ENCODE peak calls at places on chromosome 1, in eight cellular contexts. One of them, this sample, is unnamed.
A peak's percentile ranks its signal among the peaks of the same experiment; 100 is the strongest.

GRCh38 chr1:183872406-183872805 is 67.5 kb downstream of the RGL1 start:
- DNase-seq in suprapubic skin: no peak
- DNase-seq in transverse colon: no peak
- DNase-seq in thyroid gland: no peak
- DNase-seq in adrenal gland: no peak
- DNase-seq in upper lobe of left lung: no peak
- DNase-seq in lower leg skin: no peak
- DNase-seq in body of pancreas: no peak
- DNase-seq in this sample: no peak

GRCh38 chr1:81377406-81377805 is 423.3 kb upstream of the ADGRL2 start:
- DNase-seq in adrenal gland: no peak
- DNase-seq in lower leg skin: no peak
- DNase-seq in suprapubic skin: no peak
- DNase-seq in thyroid gland: no peak
- DNase-seq in transverse colon: no peak
- DNase-seq in upper lobe of left lung: no peak
- DNase-seq in body of pancreas: no peak
- DNase-seq in this sample: no peak

GRCh38 chr1:217348960-217349664 is 281.8 kb downstream of the GPATCH2 start:
- DNase-seq in lower leg skin: no peak
- DNase-seq in suprapubic skin: no peak
- DNase-seq in upper lobe of left lung: no peak
- DNase-seq in thyroid gland: no peak
- DNase-seq in body of pancreas: no peak
- DNase-seq in transverse colon: no peak
- DNase-seq in adrenal gland: no peak
- DNase-seq in this sample: no peak

GRCh38 chr1:88228153-88228552 is 455.9 kb upstream of the PKN2 start:
- DNase-seq in suprapubic skin: no peak
- DNase-seq in adrenal gland: no peak
- DNase-seq in body of pancreas: no peak
- DNase-seq in transverse colon: no peak
- DNase-seq in thyroid gland: no peak
- DNase-seq in lower leg skin: no peak
- DNase-seq in upper lobe of left lung: no peak
- DNase-seq in this sample: no peak

GRCh38 chr1:151968058-151968457 is 25.6 kb downstream of the S100A10 start:
- DNase-seq in upper lobe of left lung: peak; percentile 50
- DNase-seq in transverse colon: peak; percentile 55
- DNase-seq in thyroid gland: no peak
- DNase-seq in body of pancreas: peak; percentile 53
- DNase-seq in suprapubic skin: peak; percentile 58
- DNase-seq in lower leg skin: no peak
- DNase-seq in adrenal gland: peak; percentile 42
- DNase-seq in this sample: peak; percentile 63

GRCh38 chr1:33455537-33456301 is 16.7 kb upstream of the ZSCAN20 start:
- DNase-seq in suprapubic skin: no peak
- DNase-seq in thyroid gland: peak; percentile 69
- DNase-seq in transverse colon: no peak
- DNase-seq in body of pancreas: peak; percentile 66
- DNase-seq in lower leg skin: no peak
- DNase-seq in adrenal gland: peak; percentile 67
- DNase-seq in upper lobe of left lung: peak; percentile 54
- DNase-seq in this sample: peak; percentile 49

GRCh38 chr1:47694011-47694890 is 256.4 kb downstream of the FOXD2 start:
- DNase-seq in adrenal gland: no peak
- DNase-seq in upper lobe of left lung: peak; percentile 15
- DNase-seq in body of pancreas: no peak
- DNase-seq in thyroid gland: no peak
- DNase-seq in lower leg skin: no peak
- DNase-seq in suprapubic skin: peak; percentile 22
- DNase-seq in transverse colon: no peak
- DNase-seq in this sample: no peak

GRCh38 chr1:241821363-241821762 is 26.6 kb upstream of the EXO1 start:
- DNase-seq in adrenal gland: no peak
- DNase-seq in body of pancreas: no peak
- DNase-seq in suprapubic skin: no peak
- DNase-seq in lower leg skin: no peak
- DNase-seq in transverse colon: no peak
- DNase-seq in upper lobe of left lung: no peak
- DNase-seq in thyroid gland: no peak
- DNase-seq in this sample: no peak

GRCh38 chr1:74953622-74954021 is 180.6 kb upstream of the LHX8 start:
- DNase-seq in adrenal gland: no peak
- DNase-seq in upper lobe of left lung: no peak
- DNase-seq in suprapubic skin: no peak
- DNase-seq in thyroid gland: no peak
- DNase-seq in lower leg skin: no peak
- DNase-seq in body of pancreas: no peak
- DNase-seq in transverse colon: no peak
- DNase-seq in this sample: no peak

GRCh38 chr1:1061682-1062363 is 12.3 kb downstream of the RNF223 start:
- DNase-seq in upper lobe of left lung: no peak
- DNase-seq in lower leg skin: no peak
- DNase-seq in adrenal gland: no peak
- DNase-seq in transverse colon: no peak
- DNase-seq in thyroid gland: no peak
- DNase-seq in suprapubic skin: no peak
- DNase-seq in body of pancreas: no peak
- DNase-seq in this sample: no peak

GRCh38 chr1:211332839-211333238 is 6.2 kb downstream of the TRAF5 start:
- DNase-seq in suprapubic skin: no peak
- DNase-seq in upper lobe of left lung: no peak
- DNase-seq in thyroid gland: no peak
- DNase-seq in body of pancreas: no peak
- DNase-seq in adrenal gland: no peak
- DNase-seq in lower leg skin: no peak
- DNase-seq in transverse colon: no peak
- DNase-seq in this sample: no peak
- TF ChIP-seq POLR2A in suprapubic skin: no peak
- TF ChIP-seq POLR2A in upper lobe of left lung: no peak
- TF ChIP-seq POLR2A in thyroid gland: no peak
- TF ChIP-seq POLR2A in body of pancreas: no peak
- TF ChIP-seq POLR2A in adrenal gland: no peak
- TF ChIP-seq POLR2A in lower leg skin: no peak
- TF ChIP-seq POLR2A in transverse colon: no peak
- TF ChIP-seq POLR2A in this sample: no peak

GRCh38 chr1:83756984-83757717 is 241.8 kb downstream of the TTLL7 start:
- DNase-seq in suprapubic skin: no peak
- DNase-seq in adrenal gland: no peak
- DNase-seq in transverse colon: no peak
- DNase-seq in body of pancreas: no peak
- DNase-seq in lower leg skin: no peak
- DNase-seq in thyroid gland: no peak
- DNase-seq in upper lobe of left lung: no peak
- DNase-seq in this sample: no peak
- TF ChIP-seq POLR2A in suprapubic skin: no peak
- TF ChIP-seq POLR2A in adrenal gland: no peak
- TF ChIP-seq POLR2A in transverse colon: no peak
- TF ChIP-seq POLR2A in body of pancreas: no peak
- TF ChIP-seq POLR2A in lower leg skin: no peak
- TF ChIP-seq POLR2A in thyroid gland: no peak
- TF ChIP-seq POLR2A in upper lobe of left lung: no peak
- TF ChIP-seq POLR2A in this sample: no peak

DNA sequence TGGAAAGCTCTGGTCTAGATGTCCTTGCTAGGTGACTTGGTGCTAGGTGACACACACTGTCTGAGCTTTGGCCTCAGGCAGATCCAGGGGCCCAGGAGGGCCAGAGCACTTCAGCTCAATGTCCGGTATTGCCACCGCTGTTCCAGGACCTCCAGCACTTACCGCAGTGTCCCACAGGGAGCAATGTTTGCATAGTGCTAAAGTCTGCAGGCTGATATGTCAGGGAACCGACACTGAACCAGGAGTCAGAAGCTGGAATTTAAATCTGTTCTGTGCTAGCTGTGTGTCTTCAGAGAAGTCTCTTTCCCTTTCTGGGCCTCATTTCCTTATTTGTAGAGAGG is 19.3 kb downstream of the DHCR24 start:
- DNase-seq in body of pancreas: no peak
- DNase-seq in transverse colon: no peak
- DNase-seq in adrenal gland: peak; percentile 22
- DNase-seq in lower leg skin: no peak
- DNase-seq in suprapubic skin: no peak
- DNase-seq in thyroid gland: no peak
- DNase-seq in upper lobe of left lung: peak; percentile 19
- DNase-seq in this sample: no peak
- TF ChIP-seq POLR2A in body of pancreas: no peak
- TF ChIP-seq POLR2A in transverse colon: no peak
- TF ChIP-seq POLR2A in adrenal gland: no peak
- TF ChIP-seq POLR2A in lower leg skin: no peak
- TF ChIP-seq POLR2A in suprapubic skin: no peak
- TF ChIP-seq POLR2A in thyroid gland: no peak
- TF ChIP-seq POLR2A in upper lobe of left lung: no peak
- TF ChIP-seq POLR2A in this sample: no peak

DNA sequence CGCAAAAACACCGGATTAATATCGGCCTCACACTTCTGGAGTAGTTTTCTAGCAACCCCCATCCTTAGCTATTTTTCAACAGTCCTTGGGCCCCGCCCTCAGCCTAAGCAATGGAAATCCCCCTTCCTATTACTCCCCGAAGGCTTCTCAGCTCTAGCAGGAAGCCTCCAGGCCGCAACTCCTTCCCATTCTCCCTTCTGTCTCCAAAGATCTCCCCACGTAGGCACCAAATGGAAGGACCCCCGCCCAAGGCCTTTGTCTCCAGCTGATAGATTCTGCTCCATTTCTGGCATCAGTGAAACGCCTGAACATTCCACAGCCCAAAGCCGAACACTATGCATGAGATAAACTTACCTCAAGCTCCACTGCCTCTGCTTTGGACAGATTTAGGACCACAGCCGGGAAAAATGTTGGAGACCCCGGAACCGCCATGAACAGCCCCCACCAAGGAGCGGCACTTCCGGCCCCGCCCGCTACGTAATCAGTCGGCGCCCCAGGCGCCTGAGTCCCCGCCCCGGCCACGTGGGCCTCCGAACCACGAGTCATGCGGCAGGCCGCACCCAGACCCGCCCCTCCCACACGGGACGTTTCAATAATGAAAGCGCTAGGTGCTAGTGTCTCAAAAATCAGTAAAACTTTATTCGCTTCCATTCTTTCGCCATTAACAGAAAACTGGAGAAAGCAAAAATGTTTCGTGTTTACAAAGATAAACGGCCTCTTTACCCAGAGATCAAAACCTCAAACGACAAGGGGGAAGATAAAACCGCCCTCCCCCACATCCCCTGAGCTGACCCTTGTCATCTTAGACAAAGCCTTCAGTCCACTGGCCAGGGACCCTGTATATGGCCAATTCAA is at the start of gene NRAS:
- DNase-seq in transverse colon: peak; percentile 97
- DNase-seq in upper lobe of left lung: peak; percentile 95
- DNase-seq in lower leg skin: peak; percentile 92
- DNase-seq in suprapubic skin: peak; percentile 97
- DNase-seq in adrenal gland: peak; percentile 92
- DNase-seq in body of pancreas: peak; percentile 94
- DNase-seq in thyroid gland: peak; percentile 94
- DNase-seq in this sample: peak; percentile 95
- TF ChIP-seq POLR2A in transverse colon: peak; percentile 84
- TF ChIP-seq POLR2A in upper lobe of left lung: peak; percentile 37
- TF ChIP-seq POLR2A in lower leg skin: no peak
- TF ChIP-seq POLR2A in suprapubic skin: peak; percentile 63
- TF ChIP-seq POLR2A in adrenal gland: no peak
- TF ChIP-seq POLR2A in body of pancreas: peak; percentile 83
- TF ChIP-seq POLR2A in thyroid gland: no peak
- TF ChIP-seq POLR2A in this sample: peak; percentile 83

GRCh38 chr1:68375919-68376318 is 73.8 kb downstream of the RPE65 start:
- DNase-seq in suprapubic skin: no peak
- DNase-seq in body of pancreas: no peak
- DNase-seq in transverse colon: no peak
- DNase-seq in lower leg skin: no peak
- DNase-seq in adrenal gland: peak; percentile 77
- DNase-seq in thyroid gland: no peak
- DNase-seq in upper lobe of left lung: no peak
- DNase-seq in this sample: no peak
- TF ChIP-seq POLR2A in suprapubic skin: no peak
- TF ChIP-seq POLR2A in body of pancreas: no peak
- TF ChIP-seq POLR2A in transverse colon: no peak
- TF ChIP-seq POLR2A in lower leg skin: no peak
- TF ChIP-seq POLR2A in adrenal gland: no peak
- TF ChIP-seq POLR2A in thyroid gland: no peak
- TF ChIP-seq POLR2A in upper lobe of left lung: no peak
- TF ChIP-seq POLR2A in this sample: no peak

GRCh38 chr1:162560303-162561036 is 1.1 kb upstream of the UAP1 start:
- DNase-seq in thyroid gland: no peak
- DNase-seq in upper lobe of left lung: peak; percentile 29
- DNase-seq in lower leg skin: no peak
- DNase-seq in adrenal gland: no peak
- DNase-seq in suprapubic skin: no peak
- DNase-seq in transverse colon: no peak
- DNase-seq in body of pancreas: no peak
- DNase-seq in this sample: peak; percentile 51

GRCh38 chr1:162564762-162565218 is 3.3 kb downstream of the UAP1 start:
- DNase-seq in transverse colon: no peak
- DNase-seq in lower leg skin: no peak
- DNase-seq in body of pancreas: no peak
- DNase-seq in adrenal gland: no peak
- DNase-seq in thyroid gland: no peak
- DNase-seq in upper lobe of left lung: no peak
- DNase-seq in suprapubic skin: no peak
- DNase-seq in this sample: peak; percentile 34

GRCh38 chr1:162561037-162561615 is 396 bp upstream of the UAP1 start:
- DNase-seq in body of pancreas: peak; percentile 99
- DNase-seq in upper lobe of left lung: peak; percentile 99
- DNase-seq in thyroid gland: peak; percentile 99
- DNase-seq in adrenal gland: peak; percentile 99
- DNase-seq in transverse colon: peak; percentile 100
- DNase-seq in suprapubic skin: peak; percentile 99
- DNase-seq in lower leg skin: peak; percentile 98
- DNase-seq in this sample: peak; percentile 96

GRCh38 chr1:162561616-162562451 is at the start of gene UAP1:
- DNase-seq in body of pancreas: peak; percentile 26
- DNase-seq in thyroid gland: no peak
- DNase-seq in transverse colon: no peak
- DNase-seq in lower leg skin: no peak
- DNase-seq in suprapubic skin: peak; percentile 77
- DNase-seq in upper lobe of left lung: peak; percentile 26
- DNase-seq in adrenal gland: no peak
- DNase-seq in this sample: peak; percentile 82

GRCh38 chr1:162562452-162562828 is 918 bp downstream of the UAP1 start:
- DNase-seq in upper lobe of left lung: no peak
- DNase-seq in body of pancreas: peak; percentile 45
- DNase-seq in thyroid gland: no peak
- DNase-seq in transverse colon: peak; percentile 44
- DNase-seq in adrenal gland: peak; percentile 23
- DNase-seq in lower leg skin: peak; percentile 47
- DNase-seq in suprapubic skin: no peak
- DNase-seq in this sample: peak; percentile 46
- TF ChIP-seq POLR2A in upper lobe of left lung: no peak
- TF ChIP-seq POLR2A in body of pancreas: peak; percentile 46
- TF ChIP-seq POLR2A in thyroid gland: no peak
- TF ChIP-seq POLR2A in transverse colon: peak; percentile 36
- TF ChIP-seq POLR2A in adrenal gland: no peak
- TF ChIP-seq POLR2A in lower leg skin: no peak
- TF ChIP-seq POLR2A in suprapubic skin: peak; percentile 12
- TF ChIP-seq POLR2A in this sample: no peak

This sample was measured in erythroblast.